ENCODE peak calls at places on chromosome 20, in nine cellular contexts. L is SW 1271; U is activated naive CD8-positive, alpha-beta T cell treated with anti-CD3 and anti-CD28 coated beads, Interleukin-2, amount 50 U/mL, for 16 hours; P is stimulated activated CD4-positive, alpha-beta T cell treated with anti-CD3 and anti-CD28 coated beads, Interleukin-4, amount 100 ng/mL, for 1 hour; N is stomach; G is pancreas; O is tibial artery; M is CD8-positive, alpha-beta T cell; D is heart left ventricle. R is an unnamed sample.

GRCh38 chr20:62900052-62900691 is 26.1 kb downstream of the DIDO1 start:
- DNase-seq in L (no peak), U (peak), P (peak), N (peak), G (peak), O (peak), M (peak), D (peak), R (peak)

GRCh38 chr20:25293507-25293906 is 45.6 kb downstream of the PYGB start:
- DNase-seq in L (no peak), U (no peak), P (no peak), N (no peak), G (no peak), O (no peak), M (no peak), D (no peak), R (no peak)

GRCh38 chr20:8646026-8646425 is 422.9 kb upstream of the PLCB4 start:
- DNase-seq in L (no peak), U (no peak), P (no peak), N (no peak), G (no peak), O (no peak), M (no peak), D (no peak), R (no peak)

GRCh38 chr20:29878777-29879442 is 1378.6 kb upstream of the DEFB115 start:
- DNase-seq in L (no peak), U (no peak), P (no peak), N (peak), G (no peak), O (no peak), M (peak), D (peak), R (no peak)

GRCh38 chr20:34058831-34059230 is 53.2 kb downstream of the EIF2S2 start:
- DNase-seq in L (no peak), U (no peak), P (no peak), N (no peak), G (no peak), O (no peak), M (peak), D (no peak), R (no peak)

GRCh38 chr20:62039738-62040137 is 25.9 kb downstream of the TAF4 start:
- DNase-seq in L (no peak), U (no peak), P (no peak), N (no peak), G (no peak), O (no peak), M (no peak), D (no peak), R (no peak)

GRCh38 chr20:4811661-4812181 is 90.0 kb downstream of the PRND start:
- DNase-seq in L (no peak), U (no peak), P (peak), N (peak), G (peak), O (peak), M (peak), D (peak), R (no peak)

GRCh38 chr20:63957004-63957689 is 931 bp upstream of the UCKL1 start:
- DNase-seq in L (peak), U (peak), P (peak), N (peak), G (peak), O (peak), M (peak), D (peak), R (peak)

GRCh38 chr20:48015136-48015925 is 230.1 kb upstream of the SULF2 start:
- DNase-seq in L (no peak), U (no peak), P (no peak), N (no peak), G (no peak), O (no peak), M (no peak), D (no peak), R (no peak)

GRCh38 chr20:52747736-52748135 is 224.4 kb upstream of the TSHZ2 start:
- DNase-seq in L (no peak), U (no peak), P (no peak), N (no peak), G (peak), O (no peak), M (no peak), D (no peak), R (no peak)

GRCh38 chr20:46631874-46632446 is 19.3 kb downstream of the SLC13A3 start:
- DNase-seq in L (no peak), U (no peak), P (no peak), N (no peak), G (no peak), O (no peak), M (no peak), D (no peak), R (no peak)

GRCh38 chr20:46915580-46916243 is 21.1 kb downstream of the EYA2 start:
- DNase-seq in L (no peak), U (no peak), P (no peak), N (no peak), G (no peak), O (no peak), M (no peak), D (no peak), R (no peak)

GRCh38 chr20:17845701-17846475 is 122.7 kb downstream of the SNX5 start:
- DNase-seq in L (no peak), U (no peak), P (no peak), N (no peak), G (no peak), O (no peak), M (no peak), D (no peak), R (no peak)

GRCh38 chr20:32963176-32963575 is 41.1 kb downstream of the SUN5 start:
- DNase-seq in L (no peak), U (no peak), P (no peak), N (no peak), G (no peak), O (peak), M (no peak), D (no peak), R (no peak)

GRCh38 chr20:63772781-63773520 is 33.4 kb downstream of the SLC2A4RG start:
- DNase-seq in L (no peak), U (no peak), P (no peak), N (no peak), G (no peak), O (no peak), M (no peak), D (peak), R (peak)

GRCh38 chr20:20765696-20766095 is 53.3 kb upstream of the RALGAPA2 start:
- DNase-seq in L (no peak), U (no peak), P (no peak), N (no peak), G (no peak), O (no peak), M (no peak), D (no peak), R (no peak)

GRCh38 chr20:36175016-36175415 is 20.5 kb downstream of the EPB41L1 start:
- DNase-seq in L (no peak), U (no peak), P (no peak), N (no peak), G (no peak), O (no peak), M (no peak), D (no peak), R (no peak)

GRCh38 chr20:25032478-25033183 is 25.3 kb downstream of the ACSS1 start:
- DNase-seq in L (no peak), U (no peak), P (no peak), N (peak), G (peak), O (no peak), M (no peak), D (peak), R (peak)

GRCh38 chr20:362271-363254 is 15.7 kb downstream of the NRSN2 start:
- DNase-seq in L (no peak), U (no peak), P (peak), N (peak), G (peak), O (peak), M (no peak), D (peak), R (peak)

R was measured in ovary.